ENCODE peak calls at places on chromosomes 6 and 20, in five cellular contexts. J is RWPE1; A is CD4-positive, alpha-beta T cell; P is GM10248; K is breast epithelium. R is an unnamed sample.
A peak's percentile ranks its signal among the peaks of the same experiment; 100 is the strongest.

GRCh38 chr20:11917663-11918062 is at the start of gene BTBD3:
- DNase-seq in P (peak; percentile 34), J (no peak), K (peak; percentile 38), A (no peak), R (no peak)

GRCh38 chr20:52913650-52914387 is 58.3 kb upstream of the TSHZ2 start:
- DNase-seq in P (no peak), K (no peak), A (no peak), J (no peak), R (no peak)

GRCh38 chr20:53897884-53898557 is 172.4 kb downstream of the BCAS1 start:
- DNase-seq in J (no peak), K (no peak), A (no peak), P (no peak), R (no peak)

GRCh38 chr6:11769244-11769643 is 9.4 kb downstream of the ADTRP start:
- DNase-seq in K (no peak), J (peak; percentile 69), P (no peak), A (no peak), R (no peak)

GRCh38 chr6:7052441-7052936 is 55.3 kb upstream of the RREB1 start:
- DNase-seq in P (no peak), J (no peak), A (peak; percentile 13), K (no peak), R (peak; percentile 3)

GRCh38 chr6:32114853-32115252 is 5.7 kb upstream of the TNXB start:
- DNase-seq in K (no peak), P (no peak), J (peak; percentile 63), A (no peak), R (no peak)

GRCh38 chr6:3561745-3562144 is 104.9 kb upstream of the SLC22A23 start:
- DNase-seq in P (no peak), K (no peak), A (no peak), J (no peak), R (no peak)

GRCh38 chr6:135227349-135227748 is 46.2 kb downstream of the MYB start:
- DNase-seq in J (no peak), A (no peak), K (no peak), P (no peak), R (no peak)

GRCh38 chr20:2816583-2817340 is 598 bp downstream of the TMEM239 start:
- DNase-seq in P (no peak), J (no peak), A (no peak), K (no peak), R (no peak)

GRCh38 chr6:95354551-95354950 is 222.8 kb upstream of the MANEA start:
- DNase-seq in P (no peak), A (no peak), K (no peak), J (no peak), R (no peak)

GRCh38 chr6:41625442-41625841 is 12.8 kb upstream of the MDFI start:
- DNase-seq in A (no peak), K (peak; percentile 52), J (peak; percentile 77), P (no peak), R (no peak)

GRCh38 chr20:49612127-49612738 is 44.3 kb upstream of the PTGIS start:
- DNase-seq in P (no peak), J (no peak), K (peak; percentile 53), A (no peak), R (no peak)

GRCh38 chr6:169337881-169338445 is 84.3 kb upstream of the THBS2 start:
- DNase-seq in P (no peak), K (no peak), A (no peak), J (no peak), R (no peak)

GRCh38 chr20:3652646-3653596 is 10.3 kb downstream of the GFRA4 start:
- DNase-seq in A (no peak), J (no peak), P (no peak), K (no peak), R (no peak)

GRCh38 chr6:143027058-143027457 is 33.6 kb upstream of the AIG1 start:
- DNase-seq in A (peak; percentile 40), P (no peak), J (no peak), K (no peak), R (peak; percentile 21)

GRCh38 chr6:72966628-72967280 is 258.5 kb downstream of the KHDC1L start:
- DNase-seq in J (peak; percentile 38), A (no peak), K (no peak), P (no peak), R (no peak)

GRCh38 chr6:135627092-135627715 is 129.7 kb upstream of the AHI1 start:
- DNase-seq in P (no peak), A (no peak), K (no peak), J (no peak), R (no peak)

GRCh38 chr6:11039040-11039439 is 5.1 kb downstream of the ELOVL2 start:
- DNase-seq in A (no peak), P (no peak), K (no peak), J (no peak), R (no peak)

GRCh38 chr6:111817451-111818146 is 55.7 kb downstream of the FYN start:
- DNase-seq in J (no peak), A (no peak), P (no peak), K (no peak), R (no peak)

GRCh38 chr6:105348897-105349296 is 54.0 kb downstream of the PREP start:
- DNase-seq in A (no peak), K (no peak), J (no peak), P (no peak), R (no peak)

GRCh38 chr6:105344971-105345370 is 57.9 kb downstream of the PREP start:
- DNase-seq in K (no peak), J (no peak), A (no peak), P (no peak), R (no peak)

GRCh38 chr6:105345506-105345905 is 57.4 kb downstream of the PREP start:
- DNase-seq in A (no peak), P (no peak), K (no peak), J (no peak), R (no peak)

DNA sequence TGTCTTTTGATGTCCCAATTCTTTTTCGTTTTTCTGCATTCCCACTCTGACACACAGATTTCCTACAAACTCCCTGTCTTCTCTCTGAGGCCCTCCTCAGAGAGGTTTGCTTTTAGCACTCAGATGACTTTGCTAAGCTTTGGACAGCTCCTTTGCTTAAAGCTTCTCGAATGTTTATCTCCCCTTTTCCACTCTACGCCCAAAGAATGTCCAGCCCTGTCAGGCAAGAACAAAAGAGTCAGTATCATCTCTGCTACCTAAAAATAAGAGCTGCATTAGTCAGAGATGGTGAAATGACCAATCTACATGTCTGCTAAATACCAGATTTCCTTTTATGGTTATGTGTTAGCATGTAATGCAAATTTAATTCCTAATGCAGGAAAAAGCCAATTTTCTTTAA is 56.8 kb downstream of the PREP start:
- DNase-seq in K (no peak), A (no peak), J (peak; percentile 55), P (no peak), R (no peak)
- TF ChIP-seq CTCF in K (no peak), A (no peak), J (no peak), P (no peak), R (no peak)

GRCh38 chr6:5175195-5175594 is 85.6 kb downstream of the LYRM4 start:
- DNase-seq in P (no peak), J (no peak), K (no peak), A (no peak), R (peak; percentile 33)
- TF ChIP-seq CTCF in P (peak; percentile 48), J (no peak), K (no peak), A (no peak), R (peak; percentile 61)

GRCh38 chr6:125154184-125155135 is 887 bp downstream of the TPD52L1 start:
- DNase-seq in K (peak; percentile 62), P (peak; percentile 19), A (no peak), J (peak; percentile 76), R (peak; percentile 23)
- TF ChIP-seq CTCF in K (peak; percentile 32), P (no peak), A (no peak), J (peak; percentile 48), R (peak; percentile 69)

GRCh38 chr20:59661621-59662020 is 57.3 kb downstream of the PHACTR3 start:
- DNase-seq in K (peak; percentile 3), A (no peak), P (no peak), J (no peak), R (no peak)

GRCh38 chr20:59661141-59661540 is 56.8 kb downstream of the PHACTR3 start:
- DNase-seq in K (peak; percentile 0), J (no peak), P (no peak), A (no peak), R (no peak)

GRCh38 chr20:59663513-59663890 is 59.2 kb downstream of the PHACTR3 start:
- DNase-seq in J (no peak), K (no peak), P (no peak), A (no peak), R (no peak)

GRCh38 chr20:59662856-59663512 is 58.6 kb downstream of the PHACTR3 start:
- DNase-seq in P (no peak), J (no peak), A (no peak), K (peak; percentile 2), R (no peak)

DNA sequence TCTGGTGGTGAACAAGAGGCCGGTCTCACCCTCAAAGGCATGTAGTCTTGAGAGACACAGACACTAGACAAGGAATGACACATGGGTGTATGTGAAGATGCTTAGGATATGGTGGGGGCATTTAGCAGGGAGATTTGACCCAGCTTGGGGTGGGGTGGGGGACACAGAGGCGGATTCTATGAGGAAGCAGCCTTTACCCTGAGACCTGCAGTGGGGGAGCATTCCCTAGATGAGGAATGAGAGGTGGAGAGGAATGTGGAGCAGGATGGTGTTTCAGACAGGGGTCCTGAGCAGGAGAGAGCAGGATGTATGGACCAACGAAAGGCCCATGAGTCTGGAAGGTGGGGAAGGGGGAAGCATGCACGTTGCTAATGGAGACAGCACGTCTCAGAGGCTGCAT is 57.8 kb downstream of the PHACTR3 start:
- DNase-seq in P (no peak), A (no peak), J (no peak), K (no peak), R (no peak)
- TF ChIP-seq CTCF in P (no peak), A (no peak), J (no peak), K (no peak), R (no peak)

GRCh38 chr20:25529295-25529951 is 55.9 kb downstream of the NINL start:
- DNase-seq in A (no peak), P (no peak), K (no peak), J (no peak), R (no peak)

GRCh38 chr20:25532971-25533391 is 52.4 kb downstream of the NINL start:
- DNase-seq in A (no peak), P (no peak), K (no peak), J (no peak), R (no peak)

GRCh38 chr20:25533920-25534700 is 51.2 kb downstream of the NINL start:
- DNase-seq in P (no peak), A (no peak), K (no peak), J (no peak), R (no peak)

GRCh38 chr20:25534845-25535244 is 50.5 kb downstream of the NINL start:
- DNase-seq in K (no peak), A (no peak), J (no peak), P (no peak), R (no peak)

GRCh38 chr20:25532015-25532751 is 53.1 kb downstream of the NINL start:
- DNase-seq in P (no peak), K (no peak), A (no peak), J (peak; percentile 82), R (peak; percentile 25)
- TF ChIP-seq CTCF in P (no peak), K (no peak), A (no peak), J (no peak), R (no peak)

R was measured in neural crest cell.